ENCODE peak calls at places on chromosomes 2 and 18, in nine cellular contexts. O, X, U, E, Q, W, F, Y and T are unnamed samples.

GRCh38 chr2:155722290-155722689 is 610.2 kb downstream of the NR4A2 start:
- DNase-seq in O (no peak), X (no peak), U (no peak), E (no peak), Q (no peak), W (no peak), F (no peak), Y (no peak), T (no peak)

GRCh38 chr2:33212151-33212550 is 264.3 kb upstream of the RASGRP3 start:
- DNase-seq in O (no peak), X (no peak), U (no peak), E (no peak), Q (no peak), W (no peak), F (no peak), Y (no peak), T (no peak)

GRCh38 chr2:240902615-240903041 is 3.5 kb upstream of the CROCC2 start:
- DNase-seq in O (no peak), X (no peak), U (no peak), E (no peak), Q (no peak), W (no peak), F (peak), Y (peak), T (no peak)

GRCh38 chr18:8813621-8814020 is 108.3 kb downstream of the MTCL1 start:
- DNase-seq in O (no peak), X (no peak), U (no peak), E (no peak), Q (no peak), W (no peak), F (no peak), Y (no peak), T (no peak)

GRCh38 chr2:106147159-106147558 is 46.9 kb downstream of the UXS1 start:
- DNase-seq in O (no peak), X (no peak), U (no peak), E (no peak), Q (no peak), W (no peak), F (no peak), Y (no peak), T (no peak)

GRCh38 chr2:177466337-177467195 is 74.0 kb downstream of the AGPS start:
- DNase-seq in O (no peak), X (no peak), U (no peak), E (no peak), Q (no peak), W (no peak), F (no peak), Y (no peak), T (no peak)

GRCh38 chr18:28267276-28267675 is 90.3 kb upstream of the CDH2 start:
- DNase-seq in O (no peak), X (no peak), U (no peak), E (no peak), Q (no peak), W (no peak), F (no peak), Y (no peak), T (no peak)

GRCh38 chr18:55353806-55354205 is 234.2 kb downstream of the TCF4 start:
- DNase-seq in O (no peak), X (no peak), U (no peak), E (no peak), Q (no peak), W (no peak), F (no peak), Y (no peak), T (no peak)

GRCh38 chr2:105447476-105447875 is 48.6 kb upstream of the FHL2 start:
- DNase-seq in O (no peak), X (no peak), U (no peak), E (no peak), Q (no peak), W (no peak), F (no peak), Y (no peak), T (no peak)

GRCh38 chr18:50751490-50751889 is 68.3 kb downstream of the MRO start:
- DNase-seq in O (no peak), X (no peak), U (no peak), E (peak), Q (no peak), W (no peak), F (no peak), Y (peak), T (no peak)

GRCh38 chr18:11309172-11309571 is 159.8 kb upstream of the PIEZO2 start:
- DNase-seq in O (no peak), X (no peak), U (peak), E (no peak), Q (no peak), W (no peak), F (no peak), Y (no peak), T (no peak)

GRCh38 chr2:179129574-179130238 is 79.8 kb upstream of the CCDC141 start:
- DNase-seq in O (no peak), X (no peak), U (peak), E (no peak), Q (peak), W (no peak), F (no peak), Y (no peak), T (peak)

GRCh38 chr18:79405781-79406575 is 10.2 kb downstream of the NFATC1 start:
- DNase-seq in O (peak), X (peak), U (peak), E (peak), Q (peak), W (no peak), F (no peak), Y (peak), T (peak)

GRCh38 chr18:74511823-74512222 is 15.7 kb downstream of the CNDP2 start:
- DNase-seq in O (peak), X (no peak), U (no peak), E (peak), Q (no peak), W (no peak), F (no peak), Y (no peak), T (no peak)

GRCh38 chr2:196257086-196257485 is 85.7 kb upstream of the STK17B start:
- DNase-seq in O (no peak), X (no peak), U (no peak), E (no peak), Q (no peak), W (no peak), F (no peak), Y (no peak), T (no peak)

GRCh38 chr2:39408351-39409136 is 28.5 kb downstream of the MAP4K3 start:
- DNase-seq in O (no peak), X (no peak), U (peak), E (no peak), Q (no peak), W (no peak), F (no peak), Y (no peak), T (no peak)

GRCh38 chr2:9392895-9393757 is 30.2 kb downstream of the ITGB1BP1 start:
- DNase-seq in O (no peak), X (no peak), U (no peak), E (no peak), Q (no peak), W (peak), F (no peak), Y (peak), T (no peak)

GRCh38 chr2:439540-440465 is 151.9 kb upstream of the ALKAL2 start:
- DNase-seq in O (no peak), X (peak), U (no peak), E (no peak), Q (no peak), W (no peak), F (no peak), Y (no peak), T (no peak)

GRCh38 chr2:6780765-6781274 is 84.9 kb downstream of the CMPK2 start:
- DNase-seq in O (peak), X (peak), U (peak), E (no peak), Q (peak), W (peak), F (no peak), Y (no peak), T (no peak)

GRCh38 chr18:9684901-9685738 is 23.0 kb upstream of the RAB31 start:
- DNase-seq in O (no peak), X (no peak), U (peak), E (peak), Q (no peak), W (no peak), F (no peak), Y (no peak), T (no peak)

GRCh38 chr2:233314180-233314579 is 6.6 kb downstream of the SAG start:
- DNase-seq in O (no peak), X (no peak), U (no peak), E (no peak), Q (no peak), W (no peak), F (no peak), Y (no peak), T (no peak)

GRCh38 chr2:74253937-74254336 is 55.5 kb downstream of the MTHFD2 start:
- DNase-seq in O (no peak), X (no peak), U (no peak), E (no peak), Q (no peak), W (no peak), F (no peak), Y (no peak), T (no peak)

GRCh38 chr2:188524519-188525113 is 232.9 kb downstream of the GULP1 start:
- DNase-seq in O (peak), X (peak), U (peak), E (no peak), Q (peak), W (peak), F (peak), Y (peak), T (peak)

GRCh38 chr2:10405441-10405840 is 42.7 kb downstream of the ODC1 start:
- DNase-seq in O (no peak), X (peak), U (no peak), E (peak), Q (no peak), W (no peak), F (peak), Y (no peak), T (no peak)

GRCh38 chr18:47970664-47971523 is 40.4 kb upstream of the SMAD2 start:
- DNase-seq in O (no peak), X (no peak), U (peak), E (peak), Q (no peak), W (no peak), F (no peak), Y (no peak), T (peak)

GRCh38 chr2:217892560-217892959 is 110.2 kb downstream of the TNS1 start:
- DNase-seq in O (no peak), X (no peak), U (no peak), E (no peak), Q (no peak), W (no peak), F (no peak), Y (no peak), T (no peak)

GRCh38 chr2:217889656-217890055 is 113.1 kb downstream of the TNS1 start:
- DNase-seq in O (no peak), X (no peak), U (no peak), E (no peak), Q (no peak), W (no peak), F (no peak), Y (no peak), T (no peak)

GRCh38 chr2:217887841-217888665 is 114.7 kb downstream of the TNS1 start:
- DNase-seq in O (no peak), X (peak), U (no peak), E (no peak), Q (no peak), W (no peak), F (no peak), Y (no peak), T (no peak)

GRCh38 chr2:217893440-217893839 is 109.4 kb downstream of the TNS1 start:
- DNase-seq in O (peak), X (no peak), U (no peak), E (no peak), Q (no peak), W (no peak), F (no peak), Y (no peak), T (no peak)

GRCh38 chr2:217890445-217890844 is 112.3 kb downstream of the TNS1 start:
- DNase-seq in O (no peak), X (peak), U (no peak), E (peak), Q (no peak), W (peak), F (no peak), Y (peak), T (no peak)
- TF ChIP-seq CTCF in O (no peak), X (no peak), U (no peak), E (no peak), Q (no peak), W (no peak), F (no peak), Y (peak), T (no peak)

DNA sequence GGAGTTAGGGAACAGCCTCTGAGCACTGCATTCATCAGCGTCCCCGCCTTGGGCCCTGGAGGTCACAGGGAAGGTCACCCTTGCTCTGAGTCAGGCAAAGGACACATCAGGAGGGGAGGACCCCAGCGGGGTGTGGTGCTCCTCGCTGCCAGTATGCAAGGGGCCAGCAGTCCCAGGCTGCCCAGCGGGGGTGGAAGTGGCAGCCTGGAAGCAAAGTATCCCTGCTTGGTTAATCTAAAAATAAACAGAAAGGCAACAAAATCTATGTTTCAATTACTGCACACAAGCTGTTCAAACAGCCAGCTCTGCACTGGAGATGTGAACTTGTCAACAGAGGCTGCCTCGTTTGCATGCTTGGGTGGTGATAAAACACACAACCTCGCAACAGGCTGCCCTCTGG is 164.1 kb downstream of the KLHL29 start:
- DNase-seq in O (no peak), X (no peak), U (no peak), E (no peak), Q (no peak), W (no peak), F (no peak), Y (no peak), T (no peak)
- TF ChIP-seq CTCF in O (no peak), X (no peak), U (no peak), E (no peak), Q (no peak), W (no peak), F (no peak), Y (no peak), T (no peak)

DNA sequence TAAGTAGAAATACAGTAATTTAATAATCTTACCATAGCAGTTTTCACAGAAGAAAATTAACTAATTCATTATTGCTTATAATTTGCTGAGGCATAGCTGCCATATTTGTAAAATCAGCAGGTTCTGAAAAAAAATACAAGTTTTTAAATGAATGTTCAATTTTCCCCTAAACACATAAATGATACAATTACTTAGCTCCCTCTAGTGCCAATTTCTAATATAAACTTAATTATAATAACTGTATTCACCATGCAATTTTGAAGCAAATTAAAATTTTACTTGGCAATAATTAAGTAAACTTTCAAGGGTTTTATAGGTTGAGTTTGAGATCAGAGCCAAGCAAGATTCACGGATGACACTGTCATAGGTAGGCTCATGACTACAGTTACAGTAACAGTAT is 1321.6 kb upstream of the ACVR2A start:
- DNase-seq in O (no peak), X (no peak), U (no peak), E (no peak), Q (no peak), W (no peak), F (no peak), Y (no peak), T (peak)
- TF ChIP-seq CTCF in O (no peak), X (no peak), U (no peak), E (no peak), Q (no peak), W (peak), F (peak), Y (peak), T (no peak)

DNA sequence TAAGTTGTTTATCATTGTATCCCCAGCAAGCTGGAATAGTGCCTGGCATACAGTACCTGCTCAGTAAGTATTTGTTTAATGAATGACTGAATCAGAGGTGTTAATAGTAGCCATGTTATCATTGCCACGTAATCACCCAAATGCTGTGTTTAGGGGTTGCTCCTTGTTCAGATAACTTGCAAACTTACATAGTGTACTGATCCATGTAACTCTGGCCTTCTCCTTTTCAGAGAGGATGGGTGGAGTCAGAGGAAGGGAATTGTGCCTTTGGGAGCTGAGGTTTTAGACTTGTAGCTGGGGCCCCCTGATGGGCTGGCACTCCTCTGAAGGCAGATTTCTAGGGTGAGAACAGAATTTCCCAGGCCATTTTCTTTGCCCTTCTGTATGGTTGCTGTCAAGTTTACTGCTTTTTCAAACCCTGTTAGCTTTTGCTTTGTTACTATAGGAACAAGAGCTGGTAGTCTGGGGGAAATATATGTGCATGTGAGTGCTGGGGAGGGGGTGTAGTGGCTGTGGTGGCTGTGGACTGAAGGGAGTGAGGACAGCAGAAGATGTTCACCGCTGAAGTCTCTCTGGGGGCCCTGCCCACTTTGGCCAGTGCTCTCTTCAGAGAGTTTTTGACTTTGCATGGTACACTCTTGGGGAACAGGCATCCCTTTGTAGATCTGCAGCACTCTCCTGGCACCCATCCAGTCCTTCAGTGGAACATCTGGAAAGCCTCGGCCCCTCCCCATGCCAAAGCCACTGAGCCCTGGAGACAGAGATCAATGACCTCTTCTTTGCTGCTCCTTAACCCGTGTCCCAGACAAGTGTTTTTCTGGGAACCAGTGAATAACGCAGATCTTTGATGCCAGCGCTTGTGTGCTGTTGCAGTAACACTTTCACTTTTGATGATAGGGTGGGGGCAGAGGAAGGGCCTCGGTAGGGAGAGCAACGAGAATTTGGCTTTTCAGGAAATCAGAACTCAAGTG is 208.9 kb downstream of the PRKCE start:
- DNase-seq in O (peak), X (peak), U (peak), E (peak), Q (peak), W (no peak), F (no peak), Y (no peak), T (no peak)
- TF ChIP-seq CTCF in O (no peak), X (no peak), U (no peak), E (no peak), Q (no peak), W (no peak), F (no peak), Y (no peak), T (no peak)

GRCh38 chr2:99154643-99155536 is at the start of the genes LIPT1 and TSGA10:
- DNase-seq in O (peak), X (peak), U (peak), E (peak), Q (peak), W (peak), F (peak), Y (peak), T (peak)
- TF ChIP-seq CTCF in O (peak), X (no peak), U (no peak), E (no peak), Q (no peak), W (no peak), F (peak), Y (no peak), T (no peak)

DNA sequence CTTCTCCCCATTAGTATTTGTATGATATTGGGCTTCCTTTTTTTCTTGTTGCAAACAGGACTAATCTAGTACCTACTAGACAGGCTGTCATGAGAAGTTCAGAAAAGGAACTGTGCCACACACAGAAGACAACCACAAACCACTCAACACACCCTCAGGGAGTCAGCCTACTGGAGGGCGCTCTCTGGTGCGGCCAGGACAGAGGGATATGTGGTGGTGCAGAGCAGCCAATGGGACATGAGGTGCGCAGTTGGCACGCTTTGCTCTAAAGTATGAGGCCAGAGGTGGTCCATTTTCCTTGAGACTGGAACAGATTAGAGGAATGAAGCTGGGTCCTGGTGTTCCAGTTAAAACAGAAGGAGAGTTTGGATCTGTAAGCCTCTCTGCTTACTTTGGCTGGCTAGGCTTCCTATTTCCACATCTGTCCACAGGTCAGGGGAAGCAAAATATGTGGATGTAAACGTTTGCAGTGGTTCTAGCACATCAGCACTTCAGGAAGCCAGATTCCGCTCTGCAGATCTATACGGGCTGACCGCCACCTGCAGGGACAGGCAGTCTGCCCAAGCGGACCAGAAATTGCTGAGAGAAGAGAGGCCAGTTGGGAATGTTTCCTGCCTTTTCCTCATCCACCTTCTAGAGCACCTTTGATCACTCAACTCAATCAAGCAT is 114.1 kb downstream of the GFPT1 start:
- DNase-seq in O (no peak), X (no peak), U (no peak), E (no peak), Q (peak), W (no peak), F (no peak), Y (no peak), T (no peak)
- TF ChIP-seq CTCF in O (no peak), X (no peak), U (no peak), E (no peak), Q (no peak), W (no peak), F (no peak), Y (no peak), T (no peak)

GRCh38 chr18:68733693-68734092 is 18.8 kb upstream of the TMX3 start:
- DNase-seq in O (no peak), X (no peak), U (no peak), E (no peak), Q (no peak), W (no peak), F (no peak), Y (no peak), T (no peak)
- TF ChIP-seq CTCF in O (no peak), X (no peak), U (no peak), E (no peak), Q (no peak), W (no peak), F (no peak), Y (no peak), T (no peak)